ENCODE peak calls at places on chromosomes 3 and 15, in four cellular contexts. X, O, L and B are unnamed samples.

GRCh38 chr3:9147215-9147895 is 102.1 kb downstream of the SRGAP3 start:
- DNase-seq in X (no peak), O (no peak), L (no peak), B (no peak)

GRCh38 chr3:10627884-10628572 is 122.6 kb upstream of the ATP2B2 start:
- DNase-seq in X (peak; percentile 6), O (no peak), L (no peak), B (no peak)

GRCh38 chr3:105435277-105435676 is 68.6 kb downstream of the ALCAM start:
- DNase-seq in X (no peak), O (no peak), L (no peak), B (no peak)

GRCh38 chr3:157329541-157329940 is 107.1 kb upstream of the PTX3 start:
- DNase-seq in X (no peak), O (no peak), L (no peak), B (no peak)

GRCh38 chr3:188554404-188554803 is 400.4 kb downstream of the LPP start:
- DNase-seq in X (no peak), O (no peak), L (no peak), B (no peak)

GRCh38 chr3:45758871-45759270 is 37.5 kb downstream of the SLC6A20 start:
- DNase-seq in X (no peak), O (no peak), L (no peak), B (no peak)

GRCh38 chr15:60035344-60035743 is 31.2 kb downstream of the FOXB1 start:
- DNase-seq in X (no peak), O (no peak), L (no peak), B (no peak)

GRCh38 chr3:28726840-28727239 is 378.2 kb upstream of the AZI2 start:
- DNase-seq in X (peak; percentile 10), O (peak; percentile 55), L (peak; percentile 13), B (peak; percentile 8)

GRCh38 chr3:18946524-18946923 is 201.8 kb upstream of the KCNH8 start:
- DNase-seq in X (peak; percentile 1), O (peak; percentile 10), L (no peak), B (no peak)

GRCh38 chr15:40878785-40879184 is 4.8 kb upstream of the RHOV start:
- DNase-seq in X (no peak), O (no peak), L (peak; percentile 40), B (no peak)

GRCh38 chr15:47265686-47266085 is 451.6 kb upstream of the SEMA6D start:
- DNase-seq in X (no peak), O (no peak), L (no peak), B (no peak)

GRCh38 chr15:90883526-90883931 is 775 bp upstream of the FES start:
- DNase-seq in X (no peak), O (no peak), L (no peak), B (no peak)

GRCh38 chr15:58506064-58506490 is 74.3 kb downstream of the LIPC start:
- DNase-seq in X (no peak), O (no peak), L (no peak), B (no peak)

GRCh38 chr3:179765396-179765795 is 112.6 kb downstream of the USP13 start:
- DNase-seq in X (no peak), O (no peak), L (no peak), B (no peak)

GRCh38 chr3:111285691-111286090 is 214.1 kb downstream of the NECTIN3 start:
- DNase-seq in X (no peak), O (no peak), L (no peak), B (no peak)

GRCh38 chr3:32934150-32934742 is 17.2 kb upstream of the CCR4 start:
- DNase-seq in X (no peak), O (no peak), L (no peak), B (no peak)

GRCh38 chr3:59456852-59457485 is 407.1 kb upstream of the CFAP20DC start:
- DNase-seq in X (no peak), O (no peak), L (no peak), B (peak; percentile 67)

GRCh38 chr15:48954538-48954937 is 9.2 kb downstream of the SHC4 start:
- DNase-seq in X (no peak), O (no peak), L (no peak), B (no peak)

GRCh38 chr15:73988075-73988969 is 3.8 kb downstream of the STOML1 start:
- DNase-seq in X (no peak), O (no peak), L (no peak), B (no peak)

GRCh38 chr3:139629033-139629432 is 48.7 kb downstream of the NMNAT3 start:
- DNase-seq in X (peak; percentile 36), O (peak; percentile 55), L (no peak), B (no peak)

GRCh38 chr15:51103330-51103729 is 8.6 kb upstream of the TNFAIP8L3 start:
- DNase-seq in X (no peak), O (no peak), L (no peak), B (no peak)

GRCh38 chr15:53274630-53275029 is 484.5 kb upstream of the ONECUT1 start:
- DNase-seq in X (no peak), O (no peak), L (no peak), B (no peak)
- TF ChIP-seq TARDBP in X (no peak), O (no peak), L (no peak), B (no peak)

DNA sequence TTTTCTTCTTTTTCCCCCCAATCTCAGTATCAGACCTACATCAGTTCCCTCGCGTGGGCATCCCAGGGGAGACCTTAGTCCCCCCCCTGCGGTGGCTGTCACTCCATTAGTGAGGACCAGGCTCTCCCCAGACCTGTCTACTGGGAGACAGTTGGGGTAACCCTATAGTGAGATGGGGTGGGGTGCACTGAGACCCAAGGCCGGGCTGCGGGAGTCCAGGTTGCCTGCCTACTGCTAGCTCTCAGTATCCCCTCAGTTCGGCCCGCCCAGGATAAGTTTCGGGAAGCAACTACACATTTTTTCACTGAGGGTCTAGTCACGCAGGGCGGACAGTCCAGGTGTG is 671 bp upstream of the DCUN1D1 start:
- DNase-seq in X (no peak), O (no peak), L (no peak), B (no peak)
- TF ChIP-seq FOXM1 in X (no peak), O (no peak), L (no peak), B (no peak)

GRCh38 chr3:141814375-141814774 is 51.2 kb downstream of the GRK7 start:
- DNase-seq in X (no peak), O (no peak), L (no peak), B (no peak)

GRCh38 chr3:141810161-141810560 is 47.0 kb downstream of the GRK7 start:
- DNase-seq in X (no peak), O (no peak), L (no peak), B (no peak)

GRCh38 chr3:141812586-141812985 is 49.4 kb downstream of the GRK7 start:
- DNase-seq in X (no peak), O (no peak), L (no peak), B (no peak)

GRCh38 chr3:141815667-141816066 is 52.5 kb downstream of the GRK7 start:
- DNase-seq in X (no peak), O (no peak), L (no peak), B (no peak)

DNA sequence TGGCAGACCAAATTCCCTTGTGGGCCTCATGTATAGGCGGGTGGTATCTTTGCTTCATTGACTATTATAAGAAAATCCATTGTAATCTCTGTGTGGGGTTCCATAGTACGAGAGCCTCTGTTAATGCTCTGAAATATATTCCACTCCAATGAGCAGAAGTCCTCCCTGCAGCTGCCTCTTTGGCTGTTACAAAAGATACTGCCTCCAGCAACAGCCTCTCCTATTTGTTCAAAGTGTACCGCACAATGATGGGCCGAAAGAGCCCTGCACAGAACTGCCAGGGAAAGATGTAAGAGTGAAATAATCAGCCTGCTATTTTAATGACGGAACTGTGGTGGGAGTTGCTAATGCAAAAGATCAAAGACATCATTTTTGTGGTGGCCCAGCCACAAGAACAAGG is 48.9 kb downstream of the GRK7 start:
- DNase-seq in X (no peak), O (no peak), L (no peak), B (no peak)
- TF ChIP-seq TARDBP in X (no peak), O (no peak), L (no peak), B (no peak)

GRCh38 chr3:174438501-174439156 is 420.5 kb upstream of the NAALADL2 start:
- DNase-seq in X (no peak), O (no peak), L (no peak), B (no peak)

GRCh38 chr3:174440741-174441587 is 418.2 kb upstream of the NAALADL2 start:
- DNase-seq in X (peak; percentile 31), O (peak; percentile 78), L (peak; percentile 59), B (no peak)

GRCh38 chr3:174441588-174442316 is 417.4 kb upstream of the NAALADL2 start:
- DNase-seq in X (no peak), O (no peak), L (no peak), B (no peak)

GRCh38 chr3:174439621-174440349 is 419.3 kb upstream of the NAALADL2 start:
- DNase-seq in X (peak; percentile 5), O (no peak), L (no peak), B (no peak)

DNA sequence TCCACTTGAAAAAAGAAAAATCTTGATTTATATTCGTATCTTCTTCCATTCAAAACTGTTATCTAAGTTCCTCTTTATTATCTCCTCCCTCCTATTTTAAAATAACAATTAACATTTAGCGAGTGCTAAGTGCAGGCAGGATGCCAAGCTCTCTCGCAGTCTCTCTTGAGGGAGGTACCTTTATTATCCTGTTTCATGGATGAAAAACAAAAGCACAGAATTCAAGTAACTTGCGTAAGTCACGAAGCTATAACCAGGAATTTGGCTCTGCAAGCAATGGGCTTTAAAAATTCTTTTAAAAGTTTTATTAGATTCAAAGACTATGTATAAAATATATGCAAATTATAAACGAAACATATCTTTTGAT is 418.8 kb upstream of the NAALADL2 start:
- DNase-seq in X (no peak), O (no peak), L (no peak), B (no peak)
- TF ChIP-seq FOXM1 in X (no peak), O (no peak), L (no peak), B (no peak)